ENCODE peak calls at places on chromosome 15, in four cellular contexts. U is RWPE1, J is right cardiac atrium, W is heart left ventricle. F is an unnamed sample.
A peak's percentile ranks its signal among the peaks of the same experiment; 100 is the strongest.

GRCh38 chr15:37133619-37134018 is 33.3 kb upstream of the MEIS2 start:
- DNase-seq in U (no peak), J (no peak), W (no peak), F (peak; percentile 31)

GRCh38 chr15:43958894-43959330 is 132.1 kb downstream of the WDR76 start:
- DNase-seq in U (peak; percentile 5), J (no peak), W (no peak), F (no peak)

GRCh38 chr15:38683382-38684242 is 119.0 kb upstream of the RASGRP1 start:
- DNase-seq in U (peak; percentile 50), J (peak; percentile 51), W (no peak), F (peak; percentile 70)

GRCh38 chr15:101024111-101024695 is 105.0 kb downstream of the LRRK1 start:
- DNase-seq in U (no peak), J (peak; percentile 71), W (peak; percentile 49), F (no peak)

GRCh38 chr15:48553559-48553958 is 92.0 kb downstream of the FBN1 start:
- DNase-seq in U (no peak), J (no peak), W (no peak), F (no peak)

GRCh38 chr15:34583399-34584320 is at the start of gene GOLGA8B:
- DNase-seq in U (peak; percentile 89), J (peak; percentile 80), W (peak; percentile 37), F (peak; percentile 82)

GRCh38 chr15:74635228-74635627 is 19.6 kb downstream of the CLK3 start:
- DNase-seq in U (peak; percentile 82), J (peak; percentile 75), W (no peak), F (peak; percentile 84)

GRCh38 chr15:89184367-89184766 is 37.0 kb downstream of the RLBP1 start:
- DNase-seq in U (no peak), J (no peak), W (no peak), F (peak; percentile 49)

GRCh38 chr15:53586815-53587214 is 172.6 kb downstream of the WDR72 start:
- DNase-seq in U (no peak), J (peak; percentile 36), W (no peak), F (peak; percentile 57)

GRCh38 chr15:36356978-36357582 is 222.3 kb upstream of the CDIN1 start:
- DNase-seq in U (no peak), J (no peak), W (no peak), F (no peak)

GRCh38 chr15:78508272-78508671 is 895 bp downstream of the HYKK start:
- DNase-seq in U (peak; percentile 6), J (no peak), W (no peak), F (peak; percentile 86)

GRCh38 chr15:73870700-73871408 is 2.5 kb upstream of the TBC1D21 start:
- DNase-seq in U (no peak), J (peak; percentile 86), W (peak; percentile 65), F (peak; percentile 97)

GRCh38 chr15:92407343-92407742 is 13.7 kb downstream of the ST8SIA2 start:
- DNase-seq in U (no peak), J (no peak), W (no peak), F (no peak)

GRCh38 chr15:78859971-78860733 is 12.5 kb upstream of the MORF4L1 start:
- DNase-seq in U (peak; percentile 84), J (peak; percentile 86), W (peak; percentile 43), F (peak; percentile 81)

GRCh38 chr15:64586974-64587373 is 126.6 kb downstream of the ZNF609 start:
- DNase-seq in U (no peak), J (no peak), W (no peak), F (no peak)

GRCh38 chr15:92579486-92579885 is 76.1 kb downstream of the FAM174B start:
- DNase-seq in U (no peak), J (no peak), W (no peak), F (no peak)

GRCh38 chr15:73809728-73810501 is 56.8 kb upstream of the INSYN1 start:
- DNase-seq in U (no peak), J (peak; percentile 76), W (peak; percentile 26), F (no peak)

GRCh38 chr15:60840703-60841411 is 361.9 kb upstream of the ICE2 start:
- DNase-seq in U (no peak), J (no peak), W (no peak), F (peak; percentile 38)

GRCh38 chr15:61146643-61147230 is 82.4 kb downstream of the RORA start:
- DNase-seq in U (no peak), J (no peak), W (no peak), F (no peak)

GRCh38 chr15:68301300-68301699 is 23.8 kb downstream of the FEM1B start:
- DNase-seq in U (no peak), J (no peak), W (no peak), F (no peak)

GRCh38 chr15:57684491-57685184 is 21.9 kb upstream of the POLR2M start:
- DNase-seq in U (no peak), J (peak; percentile 51), W (no peak), F (no peak)

GRCh38 chr15:70873232-70874054 is 18.8 kb downstream of the THAP10 start:
- DNase-seq in U (no peak), J (no peak), W (no peak), F (no peak)

GRCh38 chr15:49760749-49761148 is 139.9 kb downstream of the DTWD1 start:
- DNase-seq in U (no peak), J (no peak), W (no peak), F (no peak)

GRCh38 chr15:72604794-72605193 is 49.7 kb upstream of the GOLGA6B start:
- DNase-seq in U (peak; percentile 13), J (no peak), W (no peak), F (no peak)

GRCh38 chr15:27679621-27680521 is 419.2 kb downstream of the OCA2 start:
- DNase-seq in U (no peak), J (no peak), W (no peak), F (no peak)

GRCh38 chr15:101157721-101158120 is 94.1 kb downstream of the CHSY1 start:
- DNase-seq in U (no peak), J (no peak), W (no peak), F (no peak)

GRCh38 chr15:57668074-57668473 is 38.4 kb upstream of the POLR2M start:
- DNase-seq in U (no peak), J (no peak), W (no peak), F (no peak)

GRCh38 chr15:38714309-38715072 is 149.9 kb upstream of the RASGRP1 start:
- DNase-seq in U (peak; percentile 21), J (no peak), W (no peak), F (no peak)

GRCh38 chr15:29920515-29920914 is 98.2 kb upstream of the TJP1 start:
- DNase-seq in U (peak; percentile 84), J (no peak), W (no peak), F (peak; percentile 73)

GRCh38 chr15:22980189-22981136 is at the start of gene CYFIP1:
- DNase-seq in U (peak; percentile 98), J (peak; percentile 96), W (peak; percentile 91), F (peak; percentile 89)

GRCh38 chr15:92140802-92141201 is 252.9 kb upstream of the ST8SIA2 start:
- DNase-seq in U (peak; percentile 59), J (no peak), W (no peak), F (no peak)

GRCh38 chr15:89101302-89102191 is 13.3 kb downstream of the ABHD2 start:
- DNase-seq in U (peak; percentile 97), J (peak; percentile 81), W (peak; percentile 75), F (no peak)

DNA sequence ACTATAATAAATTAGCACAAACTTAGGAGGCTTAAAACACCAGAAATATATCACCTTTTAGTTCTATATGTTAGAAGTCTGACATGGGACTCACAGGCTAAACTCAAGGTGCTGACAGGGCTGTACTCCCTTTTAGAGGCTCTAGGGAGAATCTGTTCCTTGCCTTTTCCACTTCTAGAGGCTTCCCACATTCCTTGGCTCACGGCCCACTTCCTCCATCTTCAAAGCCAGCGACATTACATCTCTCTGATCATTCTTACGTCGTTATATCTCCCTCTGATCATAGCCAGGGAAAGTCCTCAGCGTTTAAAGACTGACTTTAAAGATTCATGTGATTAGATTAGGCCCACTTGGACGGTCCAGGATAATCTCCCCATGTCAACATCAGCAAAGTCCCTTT is 166.3 kb downstream of the GREM1 start:
- DNase-seq in U (no peak), J (no peak), W (no peak), F (no peak)
- H3K27ac ChIP-seq in U (no peak overlapping the region), J (no peak overlapping the region), W (no peak overlapping the region), F (no peak overlapping the region)

GRCh38 chr15:46786886-46787285 is 930.4 kb upstream of the SEMA6D start:
- DNase-seq in U (no peak), J (no peak), W (no peak), F (no peak)
- H3K27ac ChIP-seq in U (no peak overlapping the region), J (no peak overlapping the region), W (no peak overlapping the region), F (no peak overlapping the region)

DNA sequence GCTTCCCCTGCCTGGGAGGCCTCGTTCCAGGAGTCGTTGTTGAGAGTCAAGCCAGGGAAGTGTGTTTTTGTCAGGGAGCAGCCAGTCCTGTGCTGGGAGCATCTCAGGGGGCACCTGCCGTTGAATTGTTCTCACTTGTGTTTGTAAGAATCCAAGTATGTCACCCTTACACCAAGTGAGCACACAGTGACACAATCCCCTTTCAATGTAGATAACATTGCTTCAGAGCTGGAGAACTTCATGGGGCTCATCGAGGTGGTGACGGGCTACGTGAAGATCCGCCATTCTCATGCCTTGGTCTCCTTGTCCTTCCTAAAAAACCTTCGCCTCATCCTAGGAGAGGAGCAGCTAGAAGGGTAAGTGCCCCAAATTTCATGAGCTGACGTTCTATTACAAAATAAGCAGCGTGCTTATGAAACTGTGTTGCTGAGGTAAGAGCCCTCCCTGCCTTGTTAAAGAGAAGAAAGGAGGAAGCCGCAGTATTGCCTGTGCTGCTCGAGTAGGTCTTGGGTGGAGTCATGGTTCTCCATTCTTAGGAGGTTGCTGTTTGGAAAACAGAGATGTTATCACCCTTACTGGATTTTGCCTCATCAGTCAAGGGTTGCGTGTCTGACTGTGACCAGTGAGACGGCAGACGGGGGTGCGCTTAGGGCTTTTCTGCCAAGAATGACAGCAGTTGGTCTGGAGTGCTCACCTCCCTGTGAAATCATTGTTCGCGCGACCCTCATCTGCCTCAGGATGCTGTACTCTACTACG is 108.1 kb downstream of the PGPEP1L start:
- DNase-seq in U (no peak), J (no peak), W (no peak), F (no peak)
- H3K27ac ChIP-seq in U (peak overlapping the region; percentile 22), J (peak overlapping the region; percentile 30), W (peak overlapping the region; percentile 29), F (peak overlapping the region; percentile 28)

DNA sequence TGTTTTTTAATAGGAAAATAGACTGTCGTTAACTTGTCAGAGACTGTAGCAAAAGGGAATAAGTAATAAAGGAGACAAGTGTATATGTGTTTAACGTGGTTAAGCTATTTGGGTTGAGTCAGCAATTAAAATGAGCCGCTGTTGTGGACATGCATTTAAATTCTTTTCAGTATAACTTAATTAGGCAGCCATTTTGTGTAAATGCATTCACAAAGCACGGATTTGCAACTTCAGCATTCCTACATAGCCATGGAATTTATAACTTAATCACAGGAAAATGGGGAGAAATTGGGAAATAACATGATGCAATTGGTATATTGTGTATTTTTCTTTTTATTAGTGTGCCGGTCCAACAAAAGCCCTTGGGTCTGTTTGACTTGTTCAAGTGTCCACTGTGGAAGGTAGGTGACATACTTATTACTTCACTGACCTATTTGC is 27.9 kb downstream of the USP3 start:
- DNase-seq in U (no peak), J (no peak), W (no peak), F (no peak)
- H3K27ac ChIP-seq in U (no peak overlapping the region), J (no peak overlapping the region), W (no peak overlapping the region), F (no peak overlapping the region)

DNA sequence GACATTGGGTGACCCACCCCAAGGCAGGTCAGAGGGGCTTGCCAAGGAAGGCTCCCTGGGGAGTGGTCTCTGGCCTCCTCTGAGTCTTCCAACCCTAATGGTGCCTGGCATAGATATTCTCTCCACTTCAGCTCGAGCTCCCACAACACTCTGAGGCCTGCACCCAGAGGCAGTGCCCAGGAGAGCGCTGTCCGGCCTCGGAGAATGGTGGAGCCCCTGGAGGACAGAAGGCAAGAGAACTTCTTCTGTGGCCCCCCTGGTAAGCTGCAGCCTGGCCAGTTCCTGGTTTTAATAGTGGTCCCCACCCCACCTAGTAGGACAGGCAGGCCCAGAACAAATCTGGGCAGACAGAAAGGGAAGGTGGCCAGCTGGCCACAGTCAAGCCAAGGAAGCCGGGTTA is 7.0 kb downstream of the DISP2 start:
- DNase-seq in U (no peak), J (no peak), W (no peak), F (no peak)
- H3K27ac ChIP-seq in U (peak overlapping the region; percentile 3), J (no peak overlapping the region), W (no peak overlapping the region), F (no peak overlapping the region)

F was measured in small intestine.